ENCODE peak calls at places on chromosomes 1 and 21, in five cellular contexts. W, X, Y, G and L are unnamed samples.

GRCh38 chr1:96409689-96410088 is 311.9 kb upstream of the PTBP2 start:
- DNase-seq in W (no peak), X (no peak), Y (no peak), G (no peak), L (no peak)

GRCh38 chr1:35386290-35386689 is 117.8 kb downstream of the ZMYM4 start:
- DNase-seq in W (no peak), X (no peak), Y (no peak), G (no peak), L (no peak)

GRCh38 chr1:117971777-117972176 is 42.2 kb downstream of the WDR3 start:
- DNase-seq in W (no peak), X (no peak), Y (no peak), G (no peak), L (no peak)

GRCh38 chr21:36542312-36543101 is 62.6 kb upstream of the CLDN14 start:
- DNase-seq in W (peak; percentile 3), X (peak; percentile 3), Y (no peak), G (peak; percentile 41), L (peak; percentile 4)

GRCh38 chr1:169999357-169999756 is 75.1 kb downstream of the KIFAP3 start:
- DNase-seq in W (peak; percentile 44), X (peak; percentile 90), Y (no peak), G (peak; percentile 63), L (no peak)

GRCh38 chr1:1875932-1876331 is 15.0 kb downstream of the GNB1 start:
- DNase-seq in W (no peak), X (no peak), Y (no peak), G (no peak), L (no peak)

GRCh38 chr1:78619446-78619802 is 824 bp upstream of the IFI44L start:
- DNase-seq in W (no peak), X (no peak), Y (no peak), G (no peak), L (no peak)

GRCh38 chr1:16351449-16351993 is 759 bp downstream of the FBXO42 start:
- DNase-seq in W (peak; percentile 63), X (peak; percentile 20), Y (no peak), G (peak; percentile 60), L (no peak)

GRCh38 chr1:177209357-177209756 is 38.6 kb downstream of the BRINP2 start:
- DNase-seq in W (peak; percentile 92), X (peak; percentile 100), Y (peak; percentile 67), G (peak; percentile 78), L (peak; percentile 72)

GRCh38 chr1:94729287-94729686 is 90.9 kb upstream of the SLC44A3 start:
- DNase-seq in W (peak; percentile 69), X (no peak), Y (no peak), G (no peak), L (no peak)

GRCh38 chr1:15747378-15747777 is 5.1 kb downstream of the TMEM82 start:
- DNase-seq in W (no peak), X (no peak), Y (no peak), G (no peak), L (no peak)

GRCh38 chr1:173094539-173094938 is 43.8 kb upstream of the TNFSF18 start:
- DNase-seq in W (no peak), X (no peak), Y (no peak), G (no peak), L (no peak)

GRCh38 chr21:37623689-37624088 is 257.1 kb downstream of the DYRK1A start:
- DNase-seq in W (no peak), X (no peak), Y (no peak), G (no peak), L (no peak)

GRCh38 chr1:4825841-4826450 is 171.5 kb downstream of the AJAP1 start:
- DNase-seq in W (peak; percentile 2), X (peak; percentile 22), Y (no peak), G (no peak), L (peak; percentile 3)
- TF ChIP-seq CTCF in W (no peak), X (peak; percentile 41), Y (peak; percentile 43), G (no peak), L (no peak)

DNA sequence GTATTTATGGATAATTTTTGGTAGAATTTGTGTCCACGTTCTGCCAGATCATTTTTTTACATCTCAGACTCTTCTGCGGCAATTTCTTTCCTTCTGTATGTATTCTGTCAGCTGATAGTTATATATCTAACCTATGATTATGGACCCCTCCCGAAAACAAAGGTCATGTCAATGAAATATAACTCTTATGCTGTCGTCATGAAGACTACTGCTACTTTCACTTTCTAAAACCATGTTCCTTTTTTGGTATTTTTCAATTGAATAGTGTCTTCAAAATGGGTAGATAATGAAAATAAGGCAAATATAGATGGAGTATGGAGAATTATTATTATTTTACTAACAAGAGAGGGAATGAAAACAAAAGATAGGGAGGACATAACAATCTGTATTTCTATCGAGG is 3.2 kb downstream of the ANGPTL1 start:
- DNase-seq in W (peak; percentile 64), X (no peak), Y (no peak), G (no peak), L (no peak)
- H3K4me3 ChIP-seq in W (peak overlapping the region; percentile 39), X (no peak overlapping the region), Y (peak overlapping the region; percentile 47), G (peak overlapping the region; percentile 48), L (no peak overlapping the region)

DNA sequence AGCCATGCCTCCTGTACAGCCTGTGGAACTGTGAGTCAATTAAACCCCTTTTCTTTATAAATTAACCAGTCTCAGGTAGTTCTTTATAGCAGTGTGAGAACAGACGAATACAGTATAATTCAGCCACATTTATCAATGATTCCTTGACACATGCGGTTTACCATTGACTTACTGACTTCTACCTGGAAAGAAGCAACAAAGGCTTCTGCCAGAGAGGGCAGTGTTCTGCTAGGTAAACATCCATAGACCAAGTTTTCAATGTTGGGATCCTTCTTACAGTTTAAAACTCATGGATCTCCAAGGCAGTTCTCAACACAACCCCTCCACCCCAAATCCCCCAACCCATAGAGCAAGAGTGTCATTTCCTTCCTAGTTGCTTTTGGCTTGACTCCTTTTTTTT is 150.6 kb downstream of the ZNF648 start:
- DNase-seq in W (no peak), X (no peak), Y (no peak), G (no peak), L (no peak)
- TF ChIP-seq CTCF in W (no peak), X (peak; percentile 29), Y (peak; percentile 19), G (no peak), L (no peak)

DNA sequence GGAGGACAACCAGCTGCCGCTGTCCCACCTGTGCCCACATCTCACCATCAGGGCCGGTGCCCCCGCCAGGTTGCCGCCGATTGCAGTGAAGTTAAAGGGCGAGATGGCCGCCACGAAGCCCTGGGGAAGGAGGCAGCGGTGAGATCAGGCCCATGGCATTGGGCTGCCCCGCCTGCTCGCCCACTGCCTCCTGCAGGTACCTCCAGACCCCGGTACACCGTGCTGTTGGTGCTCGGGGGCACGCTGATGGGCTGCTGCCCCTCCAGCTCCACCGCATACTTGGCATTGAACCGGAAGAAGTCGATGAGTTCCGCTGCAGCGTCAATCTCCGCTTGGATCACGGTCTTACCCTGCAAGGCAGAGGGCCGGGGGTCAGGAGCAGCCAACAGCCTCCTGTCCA is 19.3 kb downstream of the ALDH4A1 start:
- DNase-seq in W (no peak), X (no peak), Y (no peak), G (no peak), L (no peak)
- H3K4me3 ChIP-seq in W (no peak overlapping the region), X (no peak overlapping the region), Y (no peak overlapping the region), G (no peak overlapping the region), L (no peak overlapping the region)

GRCh38 chr1:41918450-41919043 is at the start of gene HIVEP3:
- DNase-seq in W (peak; percentile 56), X (no peak), Y (no peak), G (no peak), L (no peak)
- TF ChIP-seq CTCF in W (peak; percentile 37), X (peak; percentile 12), Y (peak; percentile 24), G (no peak), L (no peak)

DNA sequence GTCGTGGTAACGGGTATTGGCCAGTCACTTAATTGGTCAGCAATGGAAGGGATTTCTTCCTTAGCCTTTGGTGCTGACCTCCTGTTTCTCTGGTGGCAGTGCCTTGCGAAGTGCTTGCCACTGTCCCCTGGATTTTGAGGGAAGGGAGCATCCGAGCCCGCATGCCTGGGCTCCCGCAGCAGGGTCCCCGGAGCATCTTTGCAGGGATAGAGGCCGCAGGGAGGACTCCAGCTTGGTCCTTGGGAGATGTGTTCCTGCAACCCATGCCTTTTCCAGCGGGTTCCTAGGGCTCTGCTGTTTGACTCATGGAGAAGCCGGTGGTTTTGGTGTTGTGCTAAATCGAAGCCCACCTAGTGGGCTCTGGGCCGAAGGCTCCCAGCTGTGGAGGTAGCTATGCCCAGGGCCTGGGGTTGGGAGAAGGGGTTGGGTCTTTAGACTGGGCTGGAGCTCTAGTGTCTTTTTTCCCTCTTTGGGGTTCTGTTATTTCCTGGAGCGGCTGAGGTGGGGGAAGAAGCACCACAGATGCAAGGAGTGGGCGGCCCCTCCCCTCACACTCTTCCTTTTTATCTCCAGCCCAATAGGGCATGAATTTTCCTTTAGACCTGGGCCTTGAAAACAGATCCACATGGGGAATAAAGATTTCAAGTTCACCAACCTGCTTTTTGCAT is 39.0 kb downstream of the PIK3CD start:
- DNase-seq in W (no peak), X (no peak), Y (no peak), G (no peak), L (no peak)
- H3K4me3 ChIP-seq in W (peak overlapping the region; percentile 62), X (peak overlapping the region; percentile 56), Y (peak overlapping the region; percentile 56), G (peak overlapping the region; percentile 75), L (no peak overlapping the region)

GRCh38 chr1:85137660-85138059 is 63.2 kb downstream of the SYDE2 start:
- DNase-seq in W (no peak), X (peak; percentile 13), Y (peak; percentile 75), G (no peak), L (peak; percentile 89)
- TF ChIP-seq CTCF in W (no peak), X (no peak), Y (no peak), G (no peak), L (no peak)

DNA sequence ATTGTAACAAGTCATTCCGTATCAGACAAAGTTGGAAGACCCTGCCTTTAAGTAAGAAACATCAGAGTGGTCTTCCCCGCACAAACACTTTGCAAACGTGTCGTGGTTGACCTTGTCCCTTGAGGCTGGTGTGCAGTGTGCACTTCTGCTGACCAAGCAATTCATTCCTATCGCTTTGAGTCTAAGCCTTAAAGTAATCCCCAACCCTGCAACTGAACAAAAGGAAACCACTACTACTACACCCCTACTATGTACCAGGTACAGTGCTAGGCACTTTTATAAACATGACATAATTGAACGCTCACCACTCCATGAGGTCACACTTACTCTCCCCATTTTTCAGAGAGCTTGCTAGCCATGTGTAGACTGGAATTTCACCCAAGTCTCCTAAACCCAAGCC is 10.6 kb downstream of the ITPKB start:
- DNase-seq in W (no peak), X (no peak), Y (no peak), G (no peak), L (no peak)
- H3K4me3 ChIP-seq in W (no peak overlapping the region), X (no peak overlapping the region), Y (no peak overlapping the region), G (no peak overlapping the region), L (no peak overlapping the region)

GRCh38 chr1:12244078-12244477 is 14.2 kb downstream of the VPS13D start:
- DNase-seq in W (peak; percentile 50), X (peak; percentile 15), Y (no peak), G (no peak), L (no peak)
- TF ChIP-seq CTCF in W (peak; percentile 71), X (peak; percentile 36), Y (peak; percentile 43), G (no peak), L (no peak)